ENCODE peak calls at places on chromosomes 16 and 17, in five cellular contexts. M, W, E, G and U are unnamed samples.

GRCh38 chr17:58756246-58757161 is 850 bp downstream of the PPM1E start:
- DNase-seq in M (peak; percentile 25), W (peak; percentile 83), E (no peak), G (no peak), U (no peak)

GRCh38 chr16:50671644-50672260 is 9.4 kb downstream of the SNX20 start:
- DNase-seq in M (peak; percentile 67), W (peak; percentile 62), E (peak; percentile 64), G (peak; percentile 36), U (no peak)

GRCh38 chr16:87602005-87602790 is at the start of gene JPH3:
- DNase-seq in M (no peak), W (peak; percentile 92), E (no peak), G (no peak), U (no peak)

GRCh38 chr16:2512920-2513404 is 790 bp upstream of the ATP6V0C start:
- DNase-seq in M (peak; percentile 47), W (peak; percentile 58), E (no peak), G (no peak), U (no peak)

GRCh38 chr16:83942074-83942473 is 11.0 kb upstream of the OSGIN1 start:
- DNase-seq in M (no peak), W (no peak), E (no peak), G (no peak), U (no peak)

GRCh38 chr17:549197-550040 is 165.2 kb downstream of the VPS53 start:
- DNase-seq in M (no peak), W (no peak), E (no peak), G (no peak), U (no peak)

GRCh38 chr17:64282753-64283080 is 19.7 kb upstream of the TEX2 start:
- DNase-seq in M (no peak), W (no peak), E (no peak), G (no peak), U (no peak)

GRCh38 chr17:66345264-66345663 is 42.9 kb downstream of the PRKCA start:
- DNase-seq in M (no peak), W (peak; percentile 42), E (no peak), G (no peak), U (no peak)

GRCh38 chr16:51845586-51845985 is 694.5 kb upstream of the SALL1 start:
- DNase-seq in M (no peak), W (no peak), E (no peak), G (no peak), U (no peak)

GRCh38 chr16:51834131-51834530 is 683.1 kb upstream of the SALL1 start:
- DNase-seq in M (no peak), W (no peak), E (no peak), G (no peak), U (no peak)

DNA sequence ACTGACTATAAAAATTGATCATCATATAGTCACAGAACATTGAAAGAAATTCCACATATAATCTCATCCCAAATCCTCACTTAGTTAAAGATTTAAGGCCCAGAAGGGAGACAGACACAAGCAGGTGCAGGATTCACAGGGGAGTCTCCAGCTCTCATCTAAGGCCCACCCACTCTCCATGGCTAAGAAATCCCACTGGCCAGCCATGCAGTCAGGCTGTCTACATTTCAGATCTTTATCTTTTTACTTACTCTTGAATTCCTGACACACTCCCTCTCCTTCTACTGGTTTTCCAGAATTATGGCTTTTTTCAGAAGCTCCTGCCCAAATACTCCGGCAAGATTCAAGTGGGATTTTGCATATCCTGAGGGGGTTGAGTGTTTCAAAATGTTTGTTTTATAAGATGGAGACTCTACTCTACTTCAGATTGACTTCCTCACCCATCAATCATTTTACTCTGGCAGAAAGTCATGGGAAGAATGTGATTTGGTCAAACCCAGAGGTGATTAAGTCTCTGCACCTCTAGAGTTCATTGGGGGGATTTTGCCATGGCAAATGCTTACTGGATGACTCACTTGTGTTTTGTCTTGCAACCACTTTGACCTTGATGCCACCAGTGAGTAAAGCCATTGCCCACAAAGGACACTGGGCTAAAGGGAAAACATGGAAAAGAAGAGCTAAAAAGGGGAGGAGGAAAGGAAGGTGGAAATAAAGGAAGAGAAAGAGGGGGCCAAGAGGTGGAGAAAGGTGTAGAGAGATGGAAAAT is 688.8 kb upstream of the SALL1 start:
- DNase-seq in M (no peak), W (no peak), E (no peak), G (peak; percentile 15), U (no peak)
- TF ChIP-seq ZBTB33 in M (no peak), W (no peak), E (no peak), G (no peak), U (no peak)

GRCh38 chr16:82194076-82194475 is 24.1 kb upstream of the MPHOSPH6 start:
- DNase-seq in M (no peak), W (no peak), E (no peak), G (no peak), U (no peak)

GRCh38 chr16:82187829-82188228 is 17.8 kb upstream of the MPHOSPH6 start:
- DNase-seq in M (no peak), W (no peak), E (no peak), G (no peak), U (no peak)

GRCh38 chr16:82197540-82198240 is 27.7 kb upstream of the MPHOSPH6 start:
- DNase-seq in M (no peak), W (no peak), E (no peak), G (no peak), U (no peak)

GRCh38 chr16:82195917-82196494 is 26.0 kb upstream of the MPHOSPH6 start:
- DNase-seq in M (no peak), W (no peak), E (no peak), G (no peak), U (no peak)

DNA sequence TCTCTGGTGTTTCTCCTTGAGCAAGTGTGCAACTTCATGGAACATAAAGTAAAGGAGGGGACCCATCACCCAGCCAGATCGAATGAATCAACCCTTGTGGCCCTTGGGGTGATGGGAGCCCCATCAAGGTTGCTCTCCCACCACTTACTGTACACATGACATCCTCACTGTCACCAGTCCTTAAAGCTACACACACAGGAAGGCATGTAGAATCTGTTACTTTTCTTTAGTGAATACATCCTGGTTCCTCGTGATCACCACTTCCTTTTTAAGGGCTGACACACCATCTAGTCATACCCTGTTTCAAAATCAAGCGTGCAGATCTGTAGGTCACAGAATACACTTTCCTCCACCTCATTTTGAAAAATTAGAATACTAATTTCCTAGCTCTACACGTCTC is 22.6 kb upstream of the MPHOSPH6 start:
- DNase-seq in M (no peak), W (no peak), E (no peak), G (no peak), U (no peak)
- TF ChIP-seq ZBTB33 in M (no peak), W (no peak), E (no peak), G (no peak), U (no peak)

DNA sequence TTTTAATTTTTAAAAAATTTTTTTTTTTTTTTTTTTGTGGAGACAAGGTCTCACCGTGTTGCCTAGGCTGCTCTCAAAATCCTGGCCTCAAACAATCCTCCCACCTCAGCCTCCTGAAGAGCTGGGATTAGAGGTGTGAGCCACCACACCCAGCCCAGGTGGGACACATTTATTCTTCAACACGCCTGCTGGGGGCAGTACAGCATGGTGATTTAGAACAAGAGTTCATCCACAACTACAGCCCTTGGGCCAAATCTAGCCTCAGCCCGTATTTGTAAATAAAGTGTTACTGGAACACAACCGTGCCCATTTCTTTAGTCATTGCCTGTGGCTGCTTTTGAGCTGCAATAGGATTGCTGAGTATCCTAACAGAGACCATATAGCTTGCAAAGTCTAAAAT is 92.8 kb downstream of the KATNIP start:
- DNase-seq in M (peak; percentile 57), W (no peak), E (peak; percentile 7), G (peak; percentile 35), U (no peak)
- TF ChIP-seq ZBTB33 in M (no peak), W (no peak), E (no peak), G (no peak), U (no peak)

DNA sequence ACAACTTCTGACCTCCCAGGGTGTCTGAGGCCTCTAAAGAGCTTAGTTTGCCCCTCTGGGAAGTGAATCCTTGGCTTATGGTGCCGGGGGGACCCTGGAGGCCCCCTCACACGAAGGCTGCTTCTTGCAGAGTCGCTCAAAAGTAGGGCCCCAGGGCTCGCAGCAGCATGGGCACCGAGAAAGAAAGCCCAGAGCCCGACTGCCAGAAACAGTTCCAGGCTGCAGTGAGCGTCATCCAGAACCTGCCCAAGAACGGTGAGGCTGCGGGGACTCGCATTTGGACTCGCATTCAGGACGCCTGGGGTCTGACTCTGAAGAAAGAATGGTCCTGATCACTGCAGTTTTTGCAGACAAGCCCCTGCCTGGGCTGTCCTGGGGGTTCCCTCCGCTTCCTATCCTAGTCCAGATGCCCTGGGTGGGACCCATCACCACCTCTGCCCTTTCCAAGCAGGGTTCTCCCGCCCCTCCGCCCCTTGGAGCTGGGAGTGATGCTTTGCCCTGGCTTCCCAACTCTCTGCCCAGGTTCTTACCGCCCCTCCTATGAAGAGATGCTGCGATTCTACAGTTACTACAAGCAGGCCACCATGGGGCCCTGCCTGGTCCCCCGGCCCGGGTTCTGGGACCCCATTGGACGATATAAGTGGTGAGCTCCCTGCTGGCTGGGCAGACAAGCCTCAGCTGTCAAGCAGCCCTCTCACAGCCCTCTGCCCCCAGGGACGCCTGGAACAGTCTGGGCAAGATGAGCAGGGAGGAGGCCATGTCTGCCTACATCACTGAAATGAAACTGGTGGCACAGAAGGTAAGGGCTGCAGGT is 698 bp downstream of the ACBD4 start:
- DNase-seq in M (no peak), W (peak; percentile 31), E (no peak), G (no peak), U (no peak)
- TF ChIP-seq ZBTB33 in M (no peak), W (no peak), E (no peak), G (no peak), U (no peak)

DNA sequence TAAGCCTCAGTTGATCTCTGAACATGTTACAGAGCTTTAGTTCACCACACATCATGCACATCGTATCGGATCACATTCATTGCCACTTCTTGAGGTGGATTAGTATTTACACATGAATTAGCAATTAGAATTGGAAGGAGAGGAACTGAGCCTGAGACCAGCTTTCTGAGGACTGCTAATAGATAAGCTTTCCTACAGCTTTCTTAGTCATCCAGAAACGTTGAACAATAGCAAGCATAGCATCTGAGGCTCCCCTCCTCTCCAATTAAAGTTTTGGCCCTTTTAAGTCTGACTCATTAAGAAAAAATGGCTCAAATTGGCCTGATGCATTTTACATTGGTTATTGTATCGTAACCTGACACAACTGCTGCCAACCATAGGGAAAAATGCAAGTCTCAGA is 1130.4 kb downstream of the CDH8 start:
- DNase-seq in M (no peak), W (no peak), E (no peak), G (no peak), U (no peak)
- TF ChIP-seq ZBTB33 in M (no peak), W (no peak), E (no peak), G (no peak), U (no peak)